ENCODE peak calls at places on chromosome 1, in five cellular contexts. R, U, K, W and H are unnamed samples.

GRCh38 chr1:211830330-211831142 is at the start of gene LPGAT1:
- DNase-seq in U (peak; percentile 33), K (peak; percentile 27), R (peak; percentile 81), W (peak; percentile 57), H (no peak)

GRCh38 chr1:32334864-32335618 is 992 bp downstream of the MARCKSL1 start:
- DNase-seq in W (no peak), U (no peak), R (peak; percentile 57), K (no peak), H (no peak)

GRCh38 chr1:168824418-168824817 is 95.4 kb upstream of the DPT start:
- DNase-seq in W (no peak), R (no peak), K (no peak), U (no peak), H (no peak)

GRCh38 chr1:207997486-207998268 is 86.8 kb upstream of the CD34 start:
- DNase-seq in R (peak; percentile 72), K (peak; percentile 41), U (peak; percentile 78), W (peak; percentile 65), H (peak; percentile 35)

GRCh38 chr1:115411388-115412063 is 73.5 kb upstream of the NGF start:
- DNase-seq in R (no peak), W (peak; percentile 76), U (peak; percentile 45), K (peak; percentile 7), H (peak; percentile 54)

GRCh38 chr1:26094677-26095383 is 16.8 kb upstream of the PDIK1L start:
- DNase-seq in W (peak; percentile 12), U (no peak), R (peak; percentile 58), K (no peak), H (no peak)

GRCh38 chr1:40014253-40014706 is 26.2 kb upstream of the CAP1 start:
- DNase-seq in K (no peak), W (no peak), R (no peak), U (no peak), H (no peak)

GRCh38 chr1:179228783-179229213 is 679 bp downstream of the ABL2 start:
- DNase-seq in K (no peak), R (peak; percentile 41), U (no peak), W (peak; percentile 15), H (no peak)

GRCh38 chr1:151159373-151159772 is 2.9 kb downstream of the TNFAIP8L2 start:
- DNase-seq in U (no peak), R (no peak), K (no peak), W (no peak), H (no peak)

GRCh38 chr1:19758227-19758830 is 41.4 kb downstream of the TMCO4 start:
- DNase-seq in K (peak; percentile 28), W (peak; percentile 80), U (peak; percentile 50), R (no peak), H (peak; percentile 38)

GRCh38 chr1:184854456-184855180 is 100.0 kb upstream of the EDEM3 start:
- DNase-seq in W (peak; percentile 64), R (no peak), K (no peak), U (peak; percentile 43), H (peak; percentile 58)

GRCh38 chr1:232551281-232551835 is 78.6 kb downstream of the SIPA1L2 start:
- DNase-seq in W (no peak), K (no peak), U (no peak), R (no peak), H (no peak)

GRCh38 chr1:210726621-210727020 is 397.9 kb downstream of the HHAT start:
- DNase-seq in U (peak; percentile 8), K (no peak), R (no peak), W (peak; percentile 33), H (peak; percentile 4)

GRCh38 chr1:150992626-150993025 is 10.5 kb downstream of the ANXA9 start:
- DNase-seq in U (no peak), R (no peak), K (no peak), W (no peak), H (no peak)

GRCh38 chr1:101485712-101486111 is 248.9 kb downstream of the S1PR1 start:
- DNase-seq in R (no peak), U (no peak), W (no peak), K (no peak), H (no peak)

GRCh38 chr1:22208265-22208972 is 65.5 kb upstream of the WNT4 start:
- DNase-seq in K (no peak), W (no peak), R (no peak), U (no peak), H (no peak)

GRCh38 chr1:170685166-170685565 is 21.2 kb downstream of the PRRX1 start:
- DNase-seq in K (no peak), U (peak; percentile 88), R (no peak), W (peak; percentile 74), H (no peak)

GRCh38 chr1:211708006-211708405 is 32.6 kb upstream of the NEK2 start:
- DNase-seq in W (no peak), R (no peak), K (no peak), U (no peak), H (no peak)

GRCh38 chr1:15799928-15800835 is 7.3 kb downstream of the UQCRHL start:
- DNase-seq in R (peak; percentile 28), W (peak; percentile 29), K (peak; percentile 85), U (peak; percentile 37), H (peak; percentile 52)

GRCh38 chr1:6483761-6484117 is 7.7 kb downstream of the PLEKHG5 start:
- DNase-seq in U (no peak), W (no peak), K (no peak), R (no peak), H (no peak)

GRCh38 chr1:6485937-6486250 is 5.6 kb downstream of the PLEKHG5 start:
- DNase-seq in K (no peak), U (no peak), W (no peak), R (no peak), H (no peak)

GRCh38 chr1:6485140-6485936 is 6.1 kb downstream of the PLEKHG5 start:
- DNase-seq in R (no peak), W (no peak), K (no peak), U (no peak), H (no peak)

GRCh38 chr1:6483010-6483760 is 8.3 kb downstream of the PLEKHG5 start:
- DNase-seq in K (no peak), W (no peak), U (no peak), R (no peak), H (no peak)

GRCh38 chr1:6484826-6485139 is 6.7 kb downstream of the PLEKHG5 start:
- DNase-seq in K (no peak), U (no peak), W (no peak), R (no peak), H (no peak)
- TF ChIP-seq CTCF in K (no peak), U (no peak), W (no peak), R (no peak), H (no peak)

DNA sequence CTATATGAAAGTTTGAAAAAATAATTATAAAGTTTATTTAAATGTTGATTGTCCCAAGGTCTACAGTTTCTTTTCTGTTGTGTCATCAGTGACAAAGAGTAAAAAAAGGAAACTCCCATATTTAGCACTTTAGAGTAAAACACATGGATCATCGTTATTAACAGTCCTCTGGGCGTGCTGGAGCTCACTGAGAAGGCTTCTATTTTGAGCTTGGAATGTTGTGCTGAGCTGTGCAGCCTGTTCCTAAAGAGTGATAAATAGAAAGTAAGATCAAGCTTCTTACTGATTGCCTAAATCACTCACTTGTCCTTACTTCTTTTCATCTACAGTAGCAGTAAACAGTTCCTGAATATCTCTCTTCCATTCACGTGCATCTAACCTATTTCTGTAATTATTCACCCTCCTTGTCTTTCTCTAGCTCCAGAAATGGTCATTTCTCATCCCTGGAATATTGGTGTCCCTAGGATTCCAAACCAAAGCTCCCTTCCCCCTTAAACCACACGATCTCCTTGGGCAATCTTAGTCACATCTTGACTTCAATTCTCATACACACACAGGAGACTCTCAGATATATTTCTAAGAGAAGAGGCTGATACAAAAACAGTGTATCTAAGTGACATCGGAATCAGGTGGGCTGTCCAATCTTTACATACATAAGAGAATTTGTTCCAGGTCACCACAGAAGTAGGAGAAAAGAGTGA is 11.9 kb downstream of the GBP5 start:
- DNase-seq in K (no peak), W (peak; percentile 31), U (no peak), R (no peak), H (no peak)
- H3K4me3 ChIP-seq in K (no peak overlapping the region), W (no peak overlapping the region), U (no peak overlapping the region), R (no peak overlapping the region), H (no peak overlapping the region)

GRCh38 chr1:172532700-172533510 is at the start of gene SUCO:
- DNase-seq in U (peak; percentile 99), W (peak; percentile 100), K (peak; percentile 97), R (peak; percentile 100), H (peak; percentile 93)

GRCh38 chr1:172531846-172532699 is 877 bp upstream of the SUCO start:
- DNase-seq in W (peak; percentile 100), K (peak; percentile 97), R (peak; percentile 78), U (peak; percentile 98), H (peak; percentile 97)

GRCh38 chr1:172531412-172531811 is 1.5 kb upstream of the SUCO start:
- DNase-seq in W (no peak), K (no peak), R (no peak), U (no peak), H (no peak)

GRCh38 chr1:172536256-172536655 is 3.3 kb downstream of the SUCO start:
- DNase-seq in K (no peak), R (no peak), W (no peak), U (no peak), H (no peak)

DNA sequence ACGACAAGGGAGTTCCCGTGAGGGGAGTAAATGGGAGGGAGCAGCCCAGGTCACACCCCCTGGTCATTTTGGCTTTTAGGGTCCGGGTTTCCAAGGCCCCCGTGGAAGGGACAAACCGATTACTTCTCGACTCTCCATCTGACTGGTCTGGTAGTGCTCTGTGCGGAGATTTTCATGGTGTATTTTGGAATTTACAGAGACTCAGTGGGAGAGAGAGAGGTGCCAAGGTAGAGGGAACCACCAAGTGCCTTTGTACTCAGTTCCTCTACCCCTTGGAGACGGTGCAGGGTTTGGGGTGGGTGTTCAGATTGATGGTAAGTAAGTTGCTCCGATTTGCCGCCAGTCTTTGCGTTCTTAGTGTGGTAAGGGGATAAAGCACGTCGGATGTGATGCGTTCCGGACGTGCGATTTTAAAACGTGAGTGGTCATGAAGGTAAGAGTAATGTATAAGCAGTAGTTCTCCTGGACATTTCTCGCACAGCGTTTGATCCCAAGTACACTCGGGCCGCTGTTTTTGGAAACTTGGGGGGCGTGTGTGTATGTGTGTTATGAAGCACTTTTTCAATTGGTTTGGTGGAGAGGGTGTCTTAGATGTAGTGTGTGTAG is 664 bp downstream of the SUCO start:
- DNase-seq in R (no peak), K (no peak), W (peak; percentile 45), U (no peak), H (no peak)
- TF ChIP-seq CTCF in R (no peak), K (no peak), W (no peak), U (no peak), H (no peak)

GRCh38 chr1:66933887-66934700 is 9.3 kb downstream of the MIER1 start:
- DNase-seq in U (no peak), R (no peak), K (no peak), W (no peak), H (no peak)
- H3K4me3 ChIP-seq in U (no peak overlapping the region), R (peak overlapping the region; percentile 39), K (no peak overlapping the region), W (no peak overlapping the region), H (no peak overlapping the region)

DNA sequence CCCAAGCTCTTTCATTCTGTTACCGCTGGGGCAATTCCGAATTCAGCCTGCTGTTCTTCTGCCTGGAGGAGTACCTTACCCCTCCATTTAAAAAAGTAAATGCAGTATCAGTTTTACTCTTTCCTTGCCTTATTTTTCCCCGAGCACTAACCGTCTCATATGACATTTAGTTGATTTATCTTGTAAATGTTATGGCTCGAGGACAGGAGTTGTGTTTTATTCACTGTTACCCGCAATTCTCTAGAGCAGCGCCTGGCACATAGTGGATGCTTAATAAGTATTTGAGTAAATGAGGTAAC is 425 bp upstream of the TADA1 start:
- DNase-seq in U (no peak), W (no peak), K (no peak), R (no peak), H (no peak)
- TF ChIP-seq CTCF in U (peak; percentile 21), W (no peak), K (no peak), R (no peak), H (no peak)